ENCODE peak calls at places on chromosomes 3 and 15, in eight cellular contexts. C is mucosa of gallbladder; U is B cell; W is mesenteric fat pad; F is CD8-positive, alpha-beta T cell; J is stimulated activated CD8-positive, alpha-beta memory T cell treated with anti-CD3 and anti-CD28 coated beads, Interleukin-7, amount 100 ng/mL, for 1 hour; S is fibroblast of gingiva; K is activated T-helper 1 cell treated with Interleukin-2 at 50 U/mL for 16 hours. X is an unnamed sample.

GRCh38 chr3:56700136-56700535 is 17.1 kb upstream of the TASOR start:
- DNase-seq in S (no peak), F (no peak), J (no peak), U (no peak), K (no peak), W (no peak), C (no peak), X (no peak)

GRCh38 chr3:10759495-10759894 is 56.5 kb upstream of the SLC6A11 start:
- DNase-seq in S (no peak), K (no peak), W (no peak), F (no peak), C (no peak), U (no peak), J (no peak), X (no peak)

GRCh38 chr3:23406576-23406975 is 203.4 kb downstream of the UBE2E2 start:
- DNase-seq in S (peak), F (no peak), U (no peak), C (no peak), W (no peak), J (no peak), K (no peak), X (no peak)

GRCh38 chr3:47113669-47114365 is 50.1 kb downstream of the SETD2 start:
- DNase-seq in K (no peak), W (no peak), U (peak), C (no peak), J (no peak), S (peak), F (no peak), X (no peak)

GRCh38 chr3:159128628-159129027 is 326.8 kb downstream of the MFSD1 start:
- DNase-seq in U (no peak), K (no peak), W (no peak), S (peak), C (no peak), F (no peak), J (no peak), X (no peak)

GRCh38 chr15:51776952-51777574 is 25.7 kb downstream of the TMOD2 start:
- DNase-seq in K (peak), S (peak), F (peak), U (peak), C (peak), W (no peak), J (peak), X (peak)

GRCh38 chr3:99248913-99249312 is 347.4 kb upstream of the DCBLD2 start:
- DNase-seq in U (no peak), S (peak), C (no peak), K (no peak), W (no peak), J (no peak), F (no peak), X (no peak)

GRCh38 chr15:72182673-72183072 is 14.9 kb downstream of the GRAMD2A start:
- DNase-seq in U (no peak), F (no peak), S (peak), C (no peak), K (no peak), J (no peak), W (peak), X (no peak)

X was measured in thyroid gland.